ENCODE peak calls at places on chromosomes 11 and 22, in six cellular contexts. A, S, O, F, Q and G are unnamed samples.

GRCh38 chr22:26002456-26002855 is 166.8 kb upstream of the SEZ6L start:
- DNase-seq in S (no peak), A (no peak), O (no peak), Q (no peak), F (no peak), G (no peak)

GRCh38 chr11:126225266-126225665 is 13.7 kb downstream of the FAM118B start:
- DNase-seq in S (no peak), Q (no peak), F (no peak), A (no peak), O (no peak), G (no peak)

GRCh38 chr11:5291207-5291838 is 10.4 kb downstream of the OR51B4 start:
- DNase-seq in A (peak; percentile 73), F (peak; percentile 7), Q (peak; percentile 24), S (peak; percentile 32), O (peak; percentile 49), G (no peak)

GRCh38 chr11:34824425-34824824 is 91.8 kb downstream of the APIP start:
- DNase-seq in A (no peak), F (no peak), O (no peak), Q (no peak), S (no peak), G (no peak)

GRCh38 chr22:49955581-49956417 is 4.8 kb upstream of the PIM3 start:
- DNase-seq in Q (no peak), S (no peak), F (no peak), O (no peak), A (no peak), G (no peak)

GRCh38 chr11:62591448-62592215 is at the start of gene TUT1:
- DNase-seq in A (peak; percentile 100), F (peak; percentile 98), O (peak; percentile 81), S (peak; percentile 99), Q (peak; percentile 100), G (peak; percentile 98)

GRCh38 chr11:62614275-62614674 is 1.2 kb downstream of the ROM1 start:
- DNase-seq in F (peak; percentile 35), Q (no peak), O (peak; percentile 52), A (no peak), S (no peak), G (no peak)

GRCh38 chr11:6321961-6322362 is 1.7 kb upstream of the CAVIN3 start:
- DNase-seq in O (no peak), F (no peak), A (no peak), S (peak; percentile 68), Q (peak; percentile 9), G (no peak)

GRCh38 chr11:20821046-20821445 is 151.7 kb downstream of the NELL1 start:
- DNase-seq in O (no peak), A (no peak), Q (no peak), S (no peak), F (no peak), G (no peak)

GRCh38 chr22:36772451-36772850 is 3.5 kb downstream of the IFT27 start:
- DNase-seq in O (no peak), A (no peak), Q (no peak), S (no peak), F (no peak), G (no peak)

GRCh38 chr11:43327987-43328386 is 16.2 kb downstream of the API5 start:
- DNase-seq in A (peak; percentile 54), Q (no peak), O (peak; percentile 44), F (peak; percentile 27), S (peak; percentile 97), G (no peak)

GRCh38 chr22:19132693-19133400 is 1.7 kb downstream of the TSSK2 start:
- DNase-seq in S (no peak), A (no peak), Q (no peak), O (no peak), F (no peak), G (no peak)

GRCh38 chr11:1224491-1225385 is 1.9 kb downstream of the MUC5B start:
- DNase-seq in S (no peak), A (peak; percentile 53), O (no peak), Q (no peak), F (no peak), G (no peak)

GRCh38 chr11:109547356-109548027 is 125.5 kb downstream of the C11orf87 start:
- DNase-seq in O (no peak), F (no peak), A (no peak), Q (no peak), S (no peak), G (no peak)
- TF ChIP-seq MYC in O (no peak), F (no peak), A (no peak), Q (no peak), S (no peak), G (no peak)

DNA sequence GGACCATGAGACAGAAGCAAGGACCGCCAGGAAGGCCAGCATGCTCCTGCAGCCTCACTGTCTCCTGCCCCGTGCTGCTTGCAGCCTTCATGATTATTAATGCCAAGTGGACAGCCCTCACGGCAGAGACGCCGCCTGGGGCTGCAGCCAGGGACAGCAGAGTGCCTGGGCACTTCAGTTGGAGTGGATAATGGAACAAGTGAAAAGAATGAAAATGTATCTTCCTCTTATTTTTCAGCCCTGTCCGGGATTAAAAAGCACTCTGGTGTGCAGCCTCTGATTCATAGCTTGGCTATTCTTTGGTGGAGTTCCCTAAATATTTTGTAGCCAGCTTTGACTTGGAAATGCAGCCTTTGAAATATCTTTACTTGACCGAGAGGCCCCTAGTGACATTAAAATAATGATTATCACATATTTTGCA is 1404.2 kb downstream of the BRD1 start:
- DNase-seq in A (no peak), O (no peak), F (no peak), Q (no peak), S (no peak), G (no peak)
- TF ChIP-seq MYC in A (no peak), O (no peak), F (no peak), Q (no peak), S (no peak), G (no peak)

GRCh38 chr11:31361743-31362142 is 7.8 kb downstream of the DCDC1 start:
- DNase-seq in A (no peak), O (no peak), Q (no peak), F (no peak), S (no peak), G (no peak)

GRCh38 chr11:31355131-31355530 is 14.4 kb downstream of the DCDC1 start:
- DNase-seq in Q (no peak), S (no peak), A (no peak), O (no peak), F (no peak), G (no peak)

DNA sequence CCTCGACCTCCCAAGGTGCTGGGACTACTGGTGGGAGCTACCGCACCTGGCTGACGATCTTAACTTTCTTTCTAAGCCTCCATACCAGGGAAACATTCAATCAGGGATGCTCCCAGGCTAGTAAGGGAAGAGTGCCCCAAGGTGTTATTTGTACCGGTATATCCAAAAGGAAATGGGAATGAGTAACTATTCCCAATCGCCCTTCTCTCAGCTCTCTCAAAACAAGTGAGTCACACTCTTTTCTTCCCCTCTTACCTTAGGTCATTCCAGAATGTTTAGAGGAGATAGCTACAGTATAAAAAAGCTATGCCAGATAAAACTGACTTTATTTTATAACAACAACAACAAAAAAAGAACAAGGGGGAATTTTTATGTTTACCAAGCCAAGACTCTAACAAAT is 13.7 kb downstream of the DCDC1 start:
- DNase-seq in A (no peak), S (peak; percentile 14), F (no peak), O (no peak), Q (no peak), G (no peak)
- TF ChIP-seq MYC in A (no peak), S (no peak), F (no peak), O (no peak), Q (no peak), G (no peak)

DNA sequence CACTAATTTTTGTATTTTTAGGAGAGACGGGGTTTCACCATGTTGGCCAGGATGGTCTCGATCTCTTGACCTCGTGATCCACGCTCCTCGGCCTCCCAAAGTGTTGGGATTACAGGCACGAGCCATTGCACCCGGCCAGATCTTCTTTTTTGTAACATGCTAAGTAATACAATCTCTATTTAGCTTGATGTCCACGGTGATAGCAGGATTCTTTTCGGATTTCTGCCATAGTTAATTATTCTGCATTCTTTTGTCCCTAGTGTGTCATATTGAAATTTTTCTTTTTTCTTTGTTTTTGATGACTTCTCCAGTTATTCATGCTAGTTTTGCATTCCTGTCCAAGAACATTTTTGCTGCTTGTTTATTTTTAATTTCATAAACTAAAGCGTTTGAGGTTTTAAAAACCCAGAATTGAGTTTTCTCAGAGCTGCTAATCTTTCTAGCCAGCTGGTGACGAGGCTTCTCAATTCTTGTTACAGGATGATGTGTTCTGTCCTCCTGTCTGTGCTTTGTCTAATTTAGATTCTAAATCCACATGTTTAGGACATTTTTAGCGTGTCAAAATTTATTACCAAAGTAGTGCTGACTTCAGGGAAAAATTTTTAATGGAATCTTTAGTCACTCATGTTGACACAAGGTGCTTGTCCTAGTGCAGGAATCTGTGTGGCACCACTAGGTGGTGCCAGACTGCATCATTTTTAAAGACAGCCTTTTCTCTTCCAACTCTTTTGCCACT is 21.8 kb downstream of the NF2 start:
- DNase-seq in F (peak; percentile 62), Q (peak; percentile 63), O (peak; percentile 42), S (peak; percentile 78), A (peak; percentile 69), G (no peak)
- TF ChIP-seq MYC in F (no peak), Q (no peak), O (no peak), S (no peak), A (no peak), G (no peak)

DNA sequence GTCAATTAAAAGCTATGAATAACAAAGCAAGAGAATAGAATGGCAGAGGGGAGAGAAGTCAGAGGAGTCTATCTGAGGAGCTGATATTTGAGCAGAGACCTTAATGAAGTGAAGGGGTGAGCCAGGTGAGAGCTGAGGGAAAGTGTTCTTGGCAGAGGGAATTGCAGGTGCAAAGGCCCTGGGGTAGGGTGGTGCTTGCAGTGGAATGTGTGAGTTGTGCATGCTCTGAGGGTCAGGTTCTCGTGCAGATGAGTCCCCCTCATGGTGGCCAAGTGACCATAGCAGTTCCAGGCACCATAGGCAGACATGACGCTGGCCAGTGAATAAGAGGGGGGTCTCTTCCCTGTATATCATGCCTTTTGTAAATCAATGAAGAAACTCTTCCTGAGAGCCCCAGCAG is 58.9 kb upstream of the ALX4 start:
- DNase-seq in Q (no peak), A (no peak), S (no peak), O (no peak), F (no peak), G (no peak)
- TF ChIP-seq MYC in Q (no peak), A (no peak), S (no peak), O (no peak), F (no peak), G (no peak)

GRCh38 chr11:130125638-130126037 is 33.9 kb upstream of the ST14 start:
- DNase-seq in S (no peak), A (no peak), Q (no peak), O (no peak), F (no peak), G (no peak)
- TF ChIP-seq MYC in S (no peak), A (no peak), Q (no peak), O (no peak), F (no peak), G (no peak)

GRCh38 chr22:23357028-23357427 is 176.7 kb downstream of the BCR start:
- DNase-seq in S (no peak), Q (no peak), F (no peak), A (no peak), O (no peak), G (no peak)
- TF ChIP-seq MYC in S (no peak), Q (no peak), F (no peak), A (no peak), O (no peak), G (no peak)

DNA sequence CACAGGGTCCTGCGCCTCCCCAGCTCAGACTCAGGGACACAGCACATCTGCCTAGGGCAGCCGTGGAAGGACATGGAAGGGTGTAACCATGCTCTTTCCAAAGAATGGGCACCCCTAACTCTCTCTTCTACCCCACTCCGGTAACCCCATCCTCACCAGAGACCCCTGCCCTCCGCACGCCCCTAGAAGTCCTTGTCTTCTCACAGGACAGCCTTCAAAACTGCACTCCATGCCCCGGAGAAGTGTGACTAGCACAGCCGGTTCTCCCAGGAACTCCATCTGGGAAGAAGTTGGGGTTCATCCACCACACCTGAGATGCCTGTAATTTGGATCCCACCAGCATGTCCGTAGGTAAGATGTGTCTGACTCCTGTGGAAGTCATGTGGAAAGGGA is 25.0 kb downstream of the P2RY2 start:
- DNase-seq in S (no peak), F (no peak), A (no peak), O (no peak), Q (no peak), G (no peak)
- TF ChIP-seq MYC in S (no peak), F (no peak), A (no peak), O (no peak), Q (no peak), G (no peak)